ENCODE peak calls at places on chromosome 22, in ten cellular contexts. P is tibial nerve, N is uterus, G is left ventricle myocardium inferior, Y is dorsolateral prefrontal cortex, S is fibroblast of lung, X is right lobe of liver, F is mesenchymal stem cell, O is thoracic aorta, T is heart right ventricle. J is an unnamed sample.
A peak's percentile ranks its signal among the peaks of the same experiment; 100 is the strongest.

GRCh38 chr22:21042978-21043855 is 2.5 kb upstream of the LRRC74B start:
- DNase-seq in F (peak; percentile 16), N (no peak), X (no peak), T (no peak), G (no peak), O (no peak), Y (no peak), P (no peak), S (no peak), J (no peak)

GRCh38 chr22:26585104-26585790 is 4.7 kb downstream of the TPST2 start:
- DNase-seq in N (peak; percentile 19), S (peak; percentile 80), O (no peak), X (peak; percentile 85), Y (no peak), T (peak; percentile 66), F (peak; percentile 71), P (no peak), G (peak; percentile 78), J (no peak)

GRCh38 chr22:31618057-31618456 is 44.0 kb downstream of the PISD start:
- DNase-seq in G (no peak), S (no peak), T (no peak), O (no peak), F (no peak), N (no peak), Y (no peak), P (no peak), X (no peak), J (no peak)

GRCh38 chr22:38462960-38463784 is 4.7 kb upstream of the KDELR3 start:
- DNase-seq in O (no peak), G (peak; percentile 75), P (no peak), S (no peak), X (peak; percentile 53), Y (peak; percentile 37), F (peak; percentile 59), N (peak; percentile 27), T (peak; percentile 78), J (no peak)

GRCh38 chr22:39707351-39707750 is 136.8 kb downstream of the CACNA1I start:
- DNase-seq in X (no peak), O (no peak), N (no peak), T (no peak), Y (no peak), G (no peak), F (no peak), P (no peak), S (no peak), J (no peak)

GRCh38 chr22:32796865-32797573 is 4.5 kb upstream of the TIMP3 start:
- DNase-seq in O (peak; percentile 51), P (peak; percentile 67), S (peak; percentile 85), Y (peak; percentile 79), X (peak; percentile 82), G (peak; percentile 63), N (peak; percentile 76), T (peak; percentile 80), F (peak; percentile 66), J (peak; percentile 63)

GRCh38 chr22:37802310-37803194 is 5.2 kb upstream of the GCAT start:
- DNase-seq in N (peak; percentile 59), T (peak; percentile 57), P (no peak), Y (no peak), F (peak; percentile 57), O (no peak), S (peak; percentile 64), X (peak; percentile 75), G (peak; percentile 70), J (no peak)

GRCh38 chr22:30866811-30867271 is 101.7 kb downstream of the MORC2 start:
- DNase-seq in O (no peak), X (peak; percentile 35), N (peak; percentile 9), T (no peak), Y (peak; percentile 25), P (no peak), S (no peak), F (no peak), G (no peak), J (no peak)

GRCh38 chr22:18954941-18955571 is 19.0 kb upstream of the PRODH start:
- DNase-seq in Y (peak; percentile 34), G (no peak), F (no peak), O (no peak), T (no peak), X (peak; percentile 47), S (no peak), P (peak; percentile 1), N (no peak), J (no peak)
- H3K27ac ChIP-seq in Y (no peak overlapping the region), G (no peak overlapping the region), F (no peak overlapping the region), O (no peak overlapping the region), T (no peak overlapping the region), X (no peak overlapping the region), S (no peak overlapping the region), P (no peak overlapping the region), N (no peak overlapping the region), J (no peak overlapping the region)

GRCh38 chr22:17007852-17008731 is at the start of gene GAB4:
- DNase-seq in S (no peak), X (no peak), P (no peak), F (no peak), O (no peak), G (no peak), N (no peak), T (no peak), Y (no peak), J (no peak)
- H3K27ac ChIP-seq in S (no peak within 1 kb of the TSS), X (no peak within 1 kb of the TSS), P (no peak within 1 kb of the TSS), F (no peak within 1 kb of the TSS), O (no peak within 1 kb of the TSS), G (no peak within 1 kb of the TSS), N (no peak within 1 kb of the TSS), T (no peak within 1 kb of the TSS), Y (no peak within 1 kb of the TSS), J (no peak within 1 kb of the TSS)

GRCh38 chr22:23255506-23255905 is 75.2 kb downstream of the BCR start:
- DNase-seq in X (no peak), T (no peak), P (no peak), Y (no peak), O (no peak), S (no peak), G (no peak), F (no peak), N (no peak), J (no peak)
- H3K27ac ChIP-seq in X (no peak overlapping the region), T (no peak overlapping the region), P (peak overlapping the region; percentile 92), Y (no peak overlapping the region), O (peak overlapping the region; percentile 90), S (no peak overlapping the region), G (no peak overlapping the region), F (no peak overlapping the region), N (no peak overlapping the region), J (no peak overlapping the region)

GRCh38 chr22:40877488-40877887 is 15.6 kb upstream of the DNAJB7 start:
- DNase-seq in N (no peak), O (no peak), G (no peak), T (no peak), P (no peak), F (no peak), Y (no peak), X (no peak), S (no peak), J (no peak)
- H3K27ac ChIP-seq in N (no peak overlapping the region), O (no peak overlapping the region), G (no peak overlapping the region), T (no peak overlapping the region), P (no peak overlapping the region), F (no peak overlapping the region), Y (no peak overlapping the region), X (no peak overlapping the region), S (no peak overlapping the region), J (no peak overlapping the region)

GRCh38 chr22:17269224-17269606 is 50.0 kb upstream of the ADA2 start:
- DNase-seq in P (no peak), O (no peak), F (no peak), X (no peak), S (no peak), Y (no peak), G (no peak), N (no peak), T (no peak), J (no peak)

GRCh38 chr22:17268501-17269223 is 49.4 kb upstream of the ADA2 start:
- DNase-seq in F (no peak), P (no peak), S (no peak), G (no peak), O (no peak), N (no peak), Y (no peak), X (no peak), T (no peak), J (no peak)

GRCh38 chr22:17269607-17270261 is 50.5 kb upstream of the ADA2 start:
- DNase-seq in F (no peak), N (no peak), X (peak; percentile 71), G (no peak), O (no peak), Y (no peak), T (no peak), P (no peak), S (no peak), J (no peak)

GRCh38 chr22:17272511-17272991 is 53.3 kb upstream of the ADA2 start:
- DNase-seq in Y (no peak), X (peak; percentile 40), G (no peak), N (no peak), T (peak; percentile 3), P (no peak), O (no peak), S (no peak), F (no peak), J (no peak)

DNA sequence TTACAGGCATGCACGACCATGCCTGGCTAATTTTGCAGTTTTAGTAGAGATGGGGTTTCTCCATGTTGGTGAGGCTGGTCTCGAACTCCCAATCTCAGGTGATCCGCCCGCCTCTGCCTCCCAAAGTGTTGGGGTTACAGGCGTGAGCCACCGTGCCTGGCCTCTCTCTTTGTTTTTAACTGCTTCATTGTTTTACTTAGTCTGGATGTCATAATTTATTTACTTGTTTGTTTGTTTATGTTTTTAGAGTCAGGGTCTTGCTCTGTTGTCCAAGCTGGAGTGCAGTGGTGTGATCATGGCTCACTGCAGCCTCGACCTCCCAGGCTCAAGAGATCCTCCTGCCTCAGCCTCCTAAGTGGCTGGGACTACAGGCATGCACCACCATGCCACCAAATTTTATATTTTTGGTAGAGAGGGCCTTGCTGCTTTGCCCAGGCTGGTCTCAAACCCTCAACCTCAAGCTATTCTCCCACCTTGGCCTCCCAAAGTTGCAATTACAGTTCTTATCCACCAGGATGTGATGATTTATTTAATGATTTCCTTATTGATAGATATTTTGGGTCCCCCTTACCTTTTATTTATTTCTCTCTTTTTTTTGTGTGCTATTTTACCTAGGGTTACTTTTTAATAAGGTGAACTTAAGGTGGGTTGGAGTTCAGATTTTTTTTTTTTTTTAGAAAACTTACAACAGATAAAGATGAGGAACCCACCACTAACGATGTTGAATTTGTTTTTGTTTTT is 52.6 kb upstream of the ADA2 start:
- DNase-seq in N (no peak), X (no peak), P (no peak), T (peak; percentile 1), Y (no peak), F (no peak), G (no peak), O (no peak), S (no peak), J (no peak)
- H3K27ac ChIP-seq in N (no peak overlapping the region), X (no peak overlapping the region), P (no peak overlapping the region), T (no peak overlapping the region), Y (no peak overlapping the region), F (no peak overlapping the region), G (no peak overlapping the region), O (no peak overlapping the region), S (no peak overlapping the region), J (no peak overlapping the region)

J was measured in AG04450.